ENCODE peak calls at places on chromosomes 13 and 19, in seven cellular contexts. G is ACHN; N is activated CD8-positive, alpha-beta memory T cell treated with anti-CD3 and anti-CD28 coated beads for 1 hour; X is GM04504; L is HFFc6; Z is T-helper 2 cell; R is RPMI8226. P is an unnamed sample.
A peak's percentile ranks its signal among the peaks of the same experiment; 100 is the strongest.

GRCh38 chr13:86020350-86021002 is 221.3 kb upstream of the SLITRK6 start:
- DNase-seq in L (no peak), N (no peak), Z (no peak), X (no peak), G (peak; percentile 78), R (peak; percentile 13), P (no peak)

GRCh38 chr13:74450976-74451375 is 316.8 kb upstream of the KLF12 start:
- DNase-seq in Z (no peak), G (no peak), R (no peak), X (no peak), N (no peak), L (no peak), P (no peak)

GRCh38 chr13:29497137-29497654 is 98.3 kb downstream of the SLC7A1 start:
- DNase-seq in X (no peak), Z (no peak), G (no peak), R (no peak), L (no peak), N (no peak), P (no peak)

GRCh38 chr13:29743229-29743786 is 107.1 kb downstream of the UBL3 start:
- DNase-seq in R (no peak), G (no peak), N (no peak), X (peak; percentile 95), L (peak; percentile 66), Z (no peak), P (peak; percentile 95)

GRCh38 chr13:61531383-61532065 is 115.9 kb upstream of the PCDH20 start:
- DNase-seq in X (no peak), Z (no peak), L (no peak), G (no peak), R (no peak), N (no peak), P (no peak)

GRCh38 chr13:114142640-114143490 is 10.4 kb upstream of the RASA3 start:
- DNase-seq in Z (peak; percentile 65), R (peak; percentile 70), X (no peak), L (no peak), N (peak; percentile 65), G (no peak), P (no peak)

GRCh38 chr13:33057019-33057785 is 41.0 kb downstream of the KL start:
- DNase-seq in R (no peak), N (no peak), L (peak; percentile 19), Z (no peak), G (peak; percentile 22), X (no peak), P (no peak)

GRCh38 chr19:39671739-39672363 is 16.1 kb downstream of the LGALS16 start:
- DNase-seq in G (peak; percentile 55), Z (peak; percentile 9), L (peak; percentile 38), N (no peak), R (peak; percentile 66), X (peak; percentile 10), P (no peak)

GRCh38 chr13:40087021-40088002 is 431.9 kb downstream of the COG6 start:
- DNase-seq in R (no peak), L (no peak), N (no peak), G (no peak), Z (no peak), X (no peak), P (no peak)

GRCh38 chr13:36355632-36356031 is 9.4 kb upstream of the SPART start:
- DNase-seq in R (no peak), N (no peak), G (no peak), Z (no peak), L (no peak), X (no peak), P (no peak)

GRCh38 chr19:37309834-37310575 is 60.9 kb upstream of the ZNF527 start:
- DNase-seq in G (no peak), Z (no peak), X (no peak), R (peak; percentile 37), L (no peak), N (no peak), P (no peak)

GRCh38 chr19:46727757-46728156 is 10.8 kb upstream of the PRKD2 start:
- DNase-seq in Z (no peak), N (no peak), L (no peak), R (no peak), G (no peak), X (no peak), P (no peak)

GRCh38 chr19:1455336-1456120 is 5.6 kb downstream of the APC2 start:
- DNase-seq in Z (peak; percentile 60), X (no peak), R (peak; percentile 99), L (peak; percentile 37), G (peak; percentile 38), N (no peak), P (no peak)

GRCh38 chr19:34327851-34328250 is 37.1 kb upstream of the GPI start:
- DNase-seq in Z (no peak), G (no peak), R (no peak), N (no peak), L (no peak), X (no peak), P (no peak)